ENCODE peak calls at places on chromosomes 5 and 9, in five cellular contexts. H is H9, D is H1, G is neuronal stem cell, U is mesenchymal stem cell. M is an unnamed sample.
A peak's percentile ranks its signal among the peaks of the same experiment; 100 is the strongest.

GRCh38 chr9:82037126-82037525 is 48.6 kb downstream of the SPATA31D1 start:
- DNase-seq in H (no peak), D (no peak), G (no peak), U (peak; percentile 71), M (no peak)

GRCh38 chr5:131196331-131196730 is 25.6 kb downstream of the LYRM7 start:
- DNase-seq in H (no peak), D (no peak), G (no peak), U (no peak), M (no peak)

GRCh38 chr9:122406264-122406890 is 35.6 kb downstream of the PTGS1 start:
- DNase-seq in H (no peak), D (no peak), G (no peak), U (no peak), M (no peak)

GRCh38 chr5:89478856-89479255 is 595.9 kb upstream of the MEF2C start:
- DNase-seq in H (no peak), D (no peak), G (no peak), U (no peak), M (no peak)

GRCh38 chr5:134138416-134139376 is 24.2 kb downstream of the TCF7 start:
- DNase-seq in H (peak; percentile 23), D (peak; percentile 39), G (no peak), U (peak; percentile 54), M (peak; percentile 59)

GRCh38 chr9:122088880-122089567 is 4.1 kb downstream of the TTLL11 start:
- DNase-seq in H (no peak), D (no peak), G (no peak), U (no peak), M (no peak)

GRCh38 chr9:104778802-104779201 is 14.9 kb downstream of the NIPSNAP3B start:
- DNase-seq in H (no peak), D (no peak), G (no peak), U (no peak), M (no peak)

GRCh38 chr9:87389936-87390335 is 107.7 kb upstream of the DAPK1 start:
- DNase-seq in H (no peak), D (no peak), G (no peak), U (no peak), M (no peak)

GRCh38 chr5:134252671-134253070 is 26.8 kb upstream of the PPP2CA start:
- DNase-seq in H (no peak), D (no peak), G (no peak), U (peak; percentile 96), M (peak; percentile 98)

GRCh38 chr9:121598167-121599000 is 53.0 kb upstream of the DAB2IP start:
- DNase-seq in H (peak; percentile 93), D (peak; percentile 88), G (peak; percentile 86), U (peak; percentile 91), M (peak; percentile 86)

GRCh38 chr9:106897681-106898080 is 34.7 kb downstream of the ZNF462 start:
- DNase-seq in H (no peak), D (no peak), G (no peak), U (no peak), M (no peak)

GRCh38 chr5:173907284-173907683 is 19.1 kb downstream of the CPEB4 start:
- DNase-seq in H (no peak), D (no peak), G (no peak), U (no peak), M (no peak)

GRCh38 chr5:39218482-39219381 is 631 bp downstream of the FYB1 start:
- DNase-seq in H (no peak), D (no peak), G (no peak), U (no peak), M (peak; percentile 78)

GRCh38 chr9:37187269-37187668 is 66.9 kb downstream of the ZCCHC7 start:
- DNase-seq in H (no peak), D (no peak), G (no peak), U (no peak), M (no peak)

GRCh38 chr5:5542654-5543053 is 120.2 kb downstream of the ICE1 start:
- DNase-seq in H (no peak), D (no peak), G (no peak), U (no peak), M (no peak)

GRCh38 chr5:114360816-114361723 is 800 bp upstream of the KCNN2 start:
- DNase-seq in H (peak; percentile 92), D (peak; percentile 86), G (peak; percentile 79), U (peak; percentile 33), M (no peak)

GRCh38 chr5:158640581-158640980 is 459.1 kb downstream of the EBF1 start:
- DNase-seq in H (no peak), D (no peak), G (no peak), U (peak; percentile 10), M (no peak)

GRCh38 chr9:4927043-4927471 is 58.0 kb upstream of the JAK2 start:
- DNase-seq in H (peak; percentile 51), D (no peak), G (no peak), U (no peak), M (no peak)

GRCh38 chr5:124741711-124742496 is 4.5 kb downstream of the ZNF608 start:
- DNase-seq in H (no peak), D (peak; percentile 28), G (peak; percentile 84), U (peak; percentile 93), M (no peak)

GRCh38 chr5:90134381-90134780 is 275.2 kb downstream of the CETN3 start:
- DNase-seq in H (no peak), D (no peak), G (no peak), U (no peak), M (no peak)

GRCh38 chr9:17380126-17380861 is 198.6 kb upstream of the SH3GL2 start:
- DNase-seq in H (no peak), D (no peak), G (no peak), U (no peak), M (no peak)

GRCh38 chr5:68424799-68425537 is 209.4 kb downstream of the PIK3R1 start:
- DNase-seq in H (no peak), D (no peak), G (no peak), U (peak; percentile 52), M (no peak)

GRCh38 chr5:159442210-159442850 is 112.0 kb upstream of the IL12B start:
- DNase-seq in H (peak; percentile 59), D (peak; percentile 52), G (no peak), U (peak; percentile 32), M (no peak)

GRCh38 chr5:54215233-54215736 is 95.1 kb downstream of the ARL15 start:
- DNase-seq in H (no peak), D (no peak), G (peak; percentile 56), U (peak; percentile 51), M (no peak)

GRCh38 chr5:129971684-129972083 is 67.4 kb downstream of the CHSY3 start:
- DNase-seq in H (no peak), D (no peak), G (no peak), U (peak; percentile 61), M (no peak)

GRCh38 chr9:106970219-106970975 is 107.4 kb downstream of the ZNF462 start:
- DNase-seq in H (no peak), D (no peak), G (no peak), U (no peak), M (peak; percentile 25)

GRCh38 chr5:115751176-115751575 is 65.3 kb downstream of the CDO1 start:
- DNase-seq in H (no peak), D (no peak), G (no peak), U (no peak), M (peak; percentile 92)

GRCh38 chr9:128556276-128556675 is 3.9 kb downstream of the SPTAN1 start:
- DNase-seq in H (no peak), D (no peak), G (no peak), U (no peak), M (no peak)

GRCh38 chr9:128553695-128554094 is 1.3 kb downstream of the SPTAN1 start:
- DNase-seq in H (no peak), D (no peak), G (no peak), U (peak; percentile 84), M (peak; percentile 17)

GRCh38 chr9:128556915-128557634 is 4.7 kb downstream of the SPTAN1 start:
- DNase-seq in H (no peak), D (no peak), G (no peak), U (peak; percentile 14), M (no peak)

GRCh38 chr9:128554155-128554862 is 1.9 kb downstream of the SPTAN1 start:
- DNase-seq in H (peak; percentile 69), D (peak; percentile 51), G (peak; percentile 58), U (peak; percentile 95), M (peak; percentile 82)

DNA sequence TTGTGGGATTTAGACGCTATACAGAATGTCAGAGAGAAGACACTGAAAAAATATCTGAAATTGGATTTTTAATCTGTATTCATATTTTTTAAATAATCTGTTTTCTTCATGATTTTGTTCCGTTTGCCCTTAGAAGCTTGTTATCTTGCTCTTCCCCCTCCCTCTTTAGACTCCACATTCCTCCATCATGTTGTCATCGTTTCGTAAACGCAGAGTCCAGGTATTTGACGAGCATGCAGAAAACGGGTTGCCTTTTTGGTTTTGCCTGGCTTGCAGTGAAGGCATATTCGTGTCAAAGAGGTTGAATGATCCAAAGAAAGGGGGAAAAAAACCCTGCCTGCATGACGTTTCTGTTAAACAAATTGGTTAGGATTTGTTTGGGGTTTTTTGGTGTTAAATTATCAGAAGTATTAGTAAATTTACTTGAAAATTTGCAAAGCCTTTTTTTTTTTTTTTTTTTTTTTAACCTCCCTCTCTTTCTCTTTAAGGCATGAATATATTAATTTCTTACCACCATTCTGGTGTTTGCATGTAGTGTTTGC is 2.9 kb downstream of the SPTAN1 start:
- DNase-seq in H (peak; percentile 37), D (no peak), G (peak; percentile 52), U (peak; percentile 66), M (peak; percentile 88)
- H2BK12ac ChIP-seq in H (no peak overlapping the region), D (no peak overlapping the region), G (no peak overlapping the region), U (no peak overlapping the region), M (no peak overlapping the region)

GRCh38 chr9:98848450-98849149 is 41.1 kb downstream of the GALNT12 start:
- DNase-seq in H (peak; percentile 89), D (peak; percentile 91), G (peak; percentile 84), U (peak; percentile 90), M (peak; percentile 94)
- H3K14ac ChIP-seq in H (no peak overlapping the region), D (no peak overlapping the region), G (no peak overlapping the region), U (no peak overlapping the region), M (no peak overlapping the region)

GRCh38 chr5:177592010-177592834 is at the start of gene TMED9:
- DNase-seq in H (peak; percentile 93), D (peak; percentile 91), G (peak; percentile 70), U (peak; percentile 75), M (peak; percentile 93)

GRCh38 chr5:177592905-177593304 is 902 bp downstream of the TMED9 start:
- DNase-seq in H (no peak), D (no peak), G (no peak), U (no peak), M (no peak)

GRCh38 chr5:177590406-177590805 is 1.6 kb upstream of the TMED9 start:
- DNase-seq in H (no peak), D (no peak), G (no peak), U (no peak), M (no peak)

GRCh38 chr5:177593511-177593910 is 1.5 kb downstream of the TMED9 start:
- DNase-seq in H (no peak), D (no peak), G (no peak), U (no peak), M (no peak)

DNA sequence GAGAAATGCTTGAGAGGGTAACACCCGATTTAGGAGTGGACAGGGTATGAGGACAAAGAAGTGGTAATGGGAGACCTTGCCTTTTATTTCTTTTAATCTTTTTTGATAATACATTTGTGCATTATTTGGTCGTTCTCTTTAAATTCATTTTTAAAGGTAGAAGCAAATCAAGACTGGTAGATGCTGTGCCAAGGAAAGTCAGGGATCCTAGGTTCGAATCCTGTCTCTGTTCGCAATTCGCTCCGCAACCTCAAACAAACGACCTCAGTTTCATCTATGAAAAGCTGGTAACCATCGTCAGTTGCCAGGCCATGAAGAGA is 353 bp upstream of the TMED9 start:
- DNase-seq in H (no peak), D (no peak), G (no peak), U (no peak), M (no peak)
- H3K9ac ChIP-seq in H (peak overlapping the region; percentile 17), D (no peak overlapping the region), G (no peak overlapping the region), U (peak overlapping the region; percentile 97), M (no peak overlapping the region)

GRCh38 chr5:59322887-59323286 is 570.6 kb downstream of the PDE4D start:
- DNase-seq in H (no peak), D (no peak), G (no peak), U (no peak), M (no peak)
- H2BK12ac ChIP-seq in H (no peak overlapping the region), D (no peak overlapping the region), G (no peak overlapping the region), U (no peak overlapping the region), M (no peak overlapping the region)

GRCh38 chr9:12771891-12772290 is 2.9 kb upstream of the LURAP1L start:
- DNase-seq in H (no peak), D (no peak), G (no peak), U (peak; percentile 57), M (peak; percentile 21)
- H3K14ac ChIP-seq in H (no peak overlapping the region), D (no peak overlapping the region), G (no peak overlapping the region), U (no peak overlapping the region), M (no peak overlapping the region)

M was measured in trophoblast cell.